ENCODE peak calls at places on chromosomes 5 and 9, in five cellular contexts. G is IMR-90, V is K562, B is A549, K is GM12878. P is an unnamed sample.

GRCh38 chr5:142013734-142014495 is 1.1 kb upstream of the GNPDA1 start:
- DNase-seq in G (peak), V (no peak), B (peak), K (no peak), P (no peak)

GRCh38 chr9:130215341-130216119 is 43.3 kb downstream of the NCS1 start:
- DNase-seq in G (peak), V (no peak), B (no peak), K (no peak), P (no peak)

GRCh38 chr5:107630184-107630583 is 40.6 kb downstream of the EFNA5 start:
- DNase-seq in G (no peak), V (no peak), B (no peak), K (no peak), P (no peak)

GRCh38 chr9:137045294-137046093 is 483 bp downstream of the NPDC1 start:
- DNase-seq in G (peak), V (peak), B (no peak), K (no peak), P (peak)

GRCh38 chr9:7346144-7346543 is 453.4 kb downstream of the DMAC1 start:
- DNase-seq in G (no peak), V (no peak), B (no peak), K (no peak), P (no peak)

GRCh38 chr5:179836225-179837019 is 15.7 kb downstream of the SQSTM1 start:
- DNase-seq in G (peak), V (no peak), B (no peak), K (no peak), P (no peak)

GRCh38 chr9:33718987-33719386 is 76.4 kb upstream of the PRSS3 start:
- DNase-seq in G (peak), V (no peak), B (no peak), K (no peak), P (no peak)

GRCh38 chr5:107395632-107396350 is 274.9 kb downstream of the EFNA5 start:
- DNase-seq in G (no peak), V (no peak), B (no peak), K (peak), P (no peak)

GRCh38 chr5:54616031-54616430 is 98.5 kb downstream of the SNX18 start:
- DNase-seq in G (peak), V (no peak), B (no peak), K (no peak), P (no peak)

GRCh38 chr5:14742427-14743010 is 78.0 kb downstream of the OTULIN start:
- DNase-seq in G (no peak), V (no peak), B (no peak), K (no peak), P (no peak)

GRCh38 chr9:35756743-35757526 is 2.9 kb upstream of the MSMP start:
- DNase-seq in G (no peak), V (peak), B (peak), K (no peak), P (no peak)
- TF ChIP-seq BHLHE40 in G (no peak), V (no peak), B (no peak), K (no peak), P (no peak)

GRCh38 chr5:150706776-150707390 is 6.0 kb upstream of the RBM22 start:
- DNase-seq in G (no peak), V (no peak), B (no peak), K (no peak), P (no peak)

GRCh38 chr5:150710165-150710564 is 9.3 kb upstream of the RBM22 start:
- DNase-seq in G (no peak), V (no peak), B (peak), K (no peak), P (no peak)
- TF ChIP-seq BHLHE40 in G (no peak), V (no peak), B (no peak), K (no peak), P (no peak)

GRCh38 chr9:1698991-1699390 is 316.2 kb upstream of the SMARCA2 start:
- DNase-seq in G (no peak), V (no peak), B (no peak), K (no peak), P (no peak)

GRCh38 chr9:1702701-1703100 is 312.4 kb upstream of the SMARCA2 start:
- DNase-seq in G (no peak), V (no peak), B (no peak), K (no peak), P (no peak)

DNA sequence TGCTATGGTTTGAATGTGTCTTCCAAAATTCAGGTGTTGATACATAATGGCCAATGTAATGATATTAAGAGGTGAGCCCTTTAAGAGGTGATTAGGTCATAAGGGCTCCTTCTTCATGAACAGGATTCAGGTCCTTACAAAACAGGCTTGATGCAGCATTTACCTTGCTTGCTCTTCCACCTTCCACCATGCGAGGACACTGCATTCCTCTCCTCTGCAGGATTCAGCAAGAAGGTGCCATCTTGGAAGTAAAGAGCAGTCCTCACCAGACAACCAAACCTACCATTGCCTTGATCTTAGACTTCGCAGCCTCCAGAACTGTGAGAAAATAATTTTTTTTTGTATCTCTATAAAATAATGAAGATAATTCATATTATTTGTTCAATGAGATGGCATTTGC is 314.0 kb upstream of the SMARCA2 start:
- DNase-seq in G (no peak), V (no peak), B (peak), K (no peak), P (no peak)
- TF ChIP-seq BHLHE40 in G (no peak), V (no peak), B (no peak), K (no peak), P (no peak)

GRCh38 chr9:109859447-109859846 is 79.4 kb downstream of the PALM2AKAP2 start:
- DNase-seq in G (no peak), V (no peak), B (no peak), K (no peak), P (no peak)

GRCh38 chr9:109852561-109852960 is 72.6 kb downstream of the PALM2AKAP2 start:
- DNase-seq in G (no peak), V (no peak), B (no peak), K (no peak), P (no peak)

GRCh38 chr9:109857337-109857736 is 77.3 kb downstream of the PALM2AKAP2 start:
- DNase-seq in G (peak), V (no peak), B (no peak), K (no peak), P (no peak)

GRCh38 chr9:109855540-109855939 is 75.5 kb downstream of the PALM2AKAP2 start:
- DNase-seq in G (no peak), V (no peak), B (no peak), K (no peak), P (no peak)

GRCh38 chr9:109856785-109857184 is 76.8 kb downstream of the PALM2AKAP2 start:
- DNase-seq in G (peak), V (peak), B (no peak), K (no peak), P (peak)
- TF ChIP-seq BHLHE40 in G (no peak), V (no peak), B (no peak), K (no peak), P (no peak)

DNA sequence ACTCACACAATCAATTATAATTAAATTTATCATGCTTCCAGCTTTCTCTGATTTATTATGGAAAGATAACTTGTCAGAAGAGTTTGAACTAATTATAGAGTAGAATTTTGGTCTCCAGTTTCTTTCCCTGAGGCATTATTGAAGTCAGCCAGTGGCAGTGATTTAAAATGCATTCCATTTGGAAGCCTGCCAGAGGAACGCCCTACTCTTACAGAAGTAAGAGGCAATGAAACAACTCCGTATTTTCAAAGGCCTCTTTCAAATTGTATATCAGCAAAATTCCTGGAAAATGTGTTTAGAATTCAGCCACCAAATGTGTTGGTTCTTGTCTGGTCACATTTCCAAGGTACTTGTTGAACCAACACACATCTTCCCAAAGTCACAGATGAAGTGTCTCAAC is 640.9 kb downstream of the SEMA5A start:
- DNase-seq in G (peak), V (no peak), B (no peak), K (no peak), P (no peak)
- TF ChIP-seq BHLHE40 in G (no peak), V (no peak), B (no peak), K (no peak), P (no peak)

DNA sequence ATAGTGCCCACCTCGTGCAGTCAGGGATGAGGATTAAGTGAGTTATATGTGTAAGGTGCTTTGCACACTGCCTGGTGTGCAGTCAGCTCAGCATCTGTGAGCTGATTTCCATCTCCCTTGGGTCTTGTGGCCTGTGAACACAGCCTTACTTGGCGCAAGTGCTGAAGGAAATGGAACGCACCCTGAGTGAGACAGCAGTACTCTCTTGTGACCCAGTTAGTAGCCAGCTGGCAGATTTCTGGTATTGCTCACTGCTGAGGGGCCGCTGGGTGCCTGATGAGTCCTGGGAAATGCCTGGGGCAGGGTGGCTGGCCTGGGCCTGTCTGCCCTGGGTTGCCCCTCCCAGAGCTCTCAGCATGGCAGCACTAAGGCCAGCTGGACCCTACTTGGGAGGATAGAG is 90.9 kb upstream of the BOD1 start:
- DNase-seq in G (peak), V (no peak), B (no peak), K (no peak), P (no peak)
- TF ChIP-seq BHLHE40 in G (no peak), V (no peak), B (no peak), K (no peak), P (no peak)

DNA sequence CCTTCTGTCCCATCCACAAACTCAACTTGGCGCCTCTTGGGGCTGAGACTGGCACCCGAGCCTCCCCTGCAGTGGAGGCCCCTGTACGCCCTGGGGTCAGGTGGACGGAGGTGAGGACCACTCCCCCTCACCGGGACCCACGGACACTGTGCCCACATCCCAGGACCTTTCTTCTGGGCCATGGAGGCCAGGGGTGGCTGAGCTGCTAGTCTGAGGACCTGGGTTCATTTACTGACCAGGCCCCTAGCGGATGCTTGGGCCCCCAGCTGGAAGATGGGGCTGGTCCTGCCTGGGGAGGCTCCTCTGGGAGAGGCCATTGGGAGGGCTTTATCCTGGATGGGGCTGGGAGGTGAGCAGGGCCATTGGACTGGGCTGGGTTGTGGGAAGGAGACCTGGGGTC is 16.9 kb upstream of the SLC6A19 start:
- DNase-seq in G (no peak), V (no peak), B (no peak), K (no peak), P (no peak)
- TF ChIP-seq BHLHE40 in G (no peak), V (no peak), B (no peak), K (no peak), P (no peak)

GRCh38 chr9:100063185-100063584 is 35.6 kb downstream of the ERP44 start:
- DNase-seq in G (peak), V (no peak), B (no peak), K (no peak), P (no peak)
- TF ChIP-seq BHLHE40 in G (no peak), V (no peak), B (no peak), K (no peak), P (no peak)